ENCODE peak calls at places on chromosomes 6 and 20, in ten cellular contexts. R is T-helper 9 cell; B is GM13977; X is endothelial cell; F is astrocyte of the hippocampus; N is T-helper 17 cell; E is ELR; Z is AG09309; H is activated CD4-positive, alpha-beta memory T cell treated with anti-CD3 and anti-CD28 coated beads for 36 hours; W is tibial artery. A is an unnamed sample.

GRCh38 chr6:15346315-15346714 is 100.4 kb downstream of the JARID2 start:
- DNase-seq in F (no peak), R (no peak), H (no peak), W (no peak), E (no peak), Z (no peak), X (no peak), N (no peak), B (no peak), A (no peak)

GRCh38 chr6:105397987-105398386 is 4.9 kb downstream of the PREP start:
- DNase-seq in W (no peak), B (no peak), N (no peak), H (no peak), E (no peak), Z (no peak), X (no peak), F (peak), R (no peak), A (no peak)

GRCh38 chr20:21450572-21450971 is 53.2 kb upstream of the NKX2-4 start:
- DNase-seq in R (no peak), W (no peak), X (no peak), B (no peak), H (no peak), F (no peak), N (no peak), E (peak), Z (no peak), A (peak)

GRCh38 chr6:19438566-19439353 is 398.4 kb upstream of the ID4 start:
- DNase-seq in F (peak), H (no peak), X (no peak), R (no peak), B (no peak), W (no peak), N (no peak), E (no peak), Z (no peak), A (peak)

GRCh38 chr6:105902401-105903031 is 183.6 kb upstream of the PRDM1 start:
- DNase-seq in H (no peak), N (no peak), X (no peak), W (no peak), E (no peak), R (no peak), B (no peak), F (peak), Z (peak), A (peak)

GRCh38 chr20:17627101-17627950 is 54.7 kb downstream of the RRBP1 start:
- DNase-seq in H (no peak), Z (no peak), N (no peak), R (no peak), B (no peak), W (peak), F (no peak), E (no peak), X (no peak), A (no peak)

GRCh38 chr20:9038791-9039190 is 30.1 kb upstream of the PLCB4 start:
- DNase-seq in F (no peak), E (peak), H (no peak), X (no peak), N (no peak), W (no peak), R (no peak), B (no peak), Z (peak), A (no peak)

GRCh38 chr6:138374815-138375214 is 2.9 kb upstream of the SMIM28 start:
- DNase-seq in N (no peak), H (no peak), B (no peak), X (no peak), E (no peak), F (no peak), Z (no peak), W (no peak), R (no peak), A (no peak)

GRCh38 chr20:23032056-23032455 is 3.1 kb upstream of the SSTR4 start:
- DNase-seq in B (no peak), E (no peak), W (no peak), F (no peak), N (no peak), Z (no peak), R (no peak), X (no peak), H (no peak), A (no peak)

GRCh38 chr20:33059741-33060390 is 6.2 kb downstream of the BPIFB3 start:
- DNase-seq in Z (no peak), W (no peak), R (no peak), B (no peak), F (no peak), N (no peak), H (no peak), E (no peak), X (no peak), A (no peak)

GRCh38 chr20:19885576-19885956 is 127.5 kb downstream of the RIN2 start:
- DNase-seq in R (no peak), Z (no peak), F (no peak), N (no peak), X (no peak), B (no peak), W (no peak), H (no peak), E (no peak), A (no peak)

GRCh38 chr20:56839222-56839621 is 210.1 kb downstream of the TFAP2C start:
- DNase-seq in W (no peak), N (no peak), Z (no peak), R (no peak), E (no peak), H (no peak), F (no peak), B (no peak), X (no peak), A (no peak)

GRCh38 chr20:406200-407096 is 1.7 kb upstream of the RBCK1 start:
- DNase-seq in F (no peak), H (no peak), B (no peak), Z (no peak), N (no peak), R (no peak), W (peak), E (no peak), X (no peak), A (no peak)

GRCh38 chr6:155219858-155220301 is 43.9 kb upstream of the CLDN20 start:
- DNase-seq in R (no peak), B (no peak), W (peak), Z (no peak), H (no peak), N (no peak), E (no peak), X (no peak), F (peak), A (no peak)

GRCh38 chr6:132713355-132714134 is at the start of gene VNN1:
- DNase-seq in R (no peak), E (no peak), Z (no peak), X (no peak), B (no peak), W (peak), N (no peak), F (no peak), H (no peak), A (peak)

GRCh38 chr6:106128981-106129761 is 43.0 kb downstream of the PRDM1 start:
- DNase-seq in W (no peak), B (no peak), N (no peak), H (no peak), R (no peak), E (peak), Z (peak), F (peak), X (no peak), A (peak)

GRCh38 chr6:35737413-35738211 is 780 bp downstream of the ARMC12 start:
- DNase-seq in Z (peak), X (no peak), H (no peak), E (peak), W (no peak), R (no peak), F (peak), N (no peak), B (peak), A (peak)

GRCh38 chr20:45291526-45291925 is 15.1 kb upstream of the RBPJL start:
- DNase-seq in H (no peak), W (no peak), N (no peak), F (no peak), Z (no peak), R (no peak), E (no peak), B (peak), X (no peak), A (no peak)

GRCh38 chr6:139030539-139030938 is 2.0 kb downstream of the ABRACL start:
- DNase-seq in W (no peak), R (no peak), E (no peak), B (peak), F (no peak), Z (no peak), X (no peak), H (peak), N (no peak), A (no peak)

GRCh38 chr6:168200571-168201134 is 118.9 kb downstream of the DACT2 start:
- DNase-seq in X (no peak), N (no peak), E (no peak), Z (no peak), F (no peak), H (no peak), R (no peak), W (peak), B (no peak), A (no peak)

GRCh38 chr6:41560440-41561192 is 14.4 kb downstream of the FOXP4 start:
- DNase-seq in W (no peak), N (peak), E (no peak), Z (no peak), B (peak), X (peak), H (peak), F (peak), R (peak), A (no peak)

GRCh38 chr6:88881451-88881850 is 82.0 kb downstream of the RNGTT start:
- DNase-seq in B (no peak), N (no peak), R (no peak), E (no peak), F (peak), Z (no peak), W (no peak), H (no peak), X (no peak), A (no peak)

GRCh38 chr6:41428995-41429417 is 93.6 kb downstream of the NCR2 start:
- DNase-seq in B (no peak), H (peak), W (peak), F (no peak), R (no peak), N (no peak), Z (peak), X (no peak), E (peak), A (no peak)

GRCh38 chr6:78605909-78606446 is 261.4 kb upstream of the IRAK1BP1 start:
- DNase-seq in W (no peak), H (no peak), R (no peak), E (peak), Z (no peak), F (peak), B (no peak), N (no peak), X (no peak), A (peak)

GRCh38 chr6:33983721-33984465 is 162.0 kb downstream of the GRM4 start:
- DNase-seq in B (no peak), N (no peak), R (no peak), E (no peak), F (no peak), H (peak), W (peak), Z (no peak), X (no peak), A (no peak)

GRCh38 chr6:119337252-119337651 is 12.3 kb downstream of the MAN1A1 start:
- DNase-seq in F (no peak), B (no peak), W (no peak), Z (no peak), N (no peak), R (no peak), E (no peak), H (no peak), X (no peak), A (no peak)

GRCh38 chr6:150236544-150236943 is 93.7 kb downstream of the PPP1R14C start:
- DNase-seq in N (no peak), B (no peak), F (no peak), R (no peak), X (no peak), E (no peak), W (no peak), Z (no peak), H (no peak), A (peak)

GRCh38 chr20:63529180-63529860 is 7.9 kb downstream of the PTK6 start:
- DNase-seq in N (no peak), E (no peak), X (no peak), Z (no peak), R (no peak), F (no peak), W (no peak), H (no peak), B (no peak), A (no peak)

GRCh38 chr6:39086294-39086693 is 28.7 kb downstream of the SAYSD1 start:
- DNase-seq in X (no peak), F (no peak), W (no peak), E (no peak), N (no peak), H (peak), Z (no peak), R (no peak), B (peak), A (no peak)

GRCh38 chr6:149566372-149567193 is at the start of gene GINM1:
- DNase-seq in W (peak), Z (no peak), H (peak), N (peak), X (peak), R (peak), B (peak), F (peak), E (peak), A (no peak)

GRCh38 chr6:129812145-129812777 is 48.9 kb downstream of the TMEM244 start:
- DNase-seq in W (no peak), E (no peak), N (no peak), R (no peak), X (no peak), F (no peak), Z (no peak), H (no peak), B (no peak), A (no peak)

GRCh38 chr20:34249291-34249690 is 8.1 kb downstream of the ASIP start:
- DNase-seq in E (no peak), Z (peak), W (no peak), R (no peak), X (no peak), B (peak), N (no peak), F (peak), H (peak), A (no peak)

GRCh38 chr20:49724637-49725606 is 11.2 kb upstream of the B4GALT5 start:
- DNase-seq in B (no peak), R (no peak), W (peak), F (peak), X (no peak), Z (peak), N (no peak), E (peak), H (peak), A (peak)

GRCh38 chr6:150269857-150270223 is 99.0 kb upstream of the IYD start:
- DNase-seq in N (no peak), R (no peak), F (peak), B (no peak), E (peak), W (no peak), H (peak), Z (no peak), X (no peak), A (peak)

GRCh38 chr20:44609511-44610312 is 27.3 kb downstream of the PKIG start:
- DNase-seq in X (peak), W (peak), F (peak), Z (peak), H (peak), B (peak), N (peak), E (peak), R (peak), A (peak)

GRCh38 chr6:116975600-116975999 is 98.6 kb downstream of the RFX6 start:
- DNase-seq in F (no peak), X (no peak), N (no peak), W (no peak), Z (no peak), H (no peak), E (peak), B (no peak), R (no peak), A (no peak)